ENCODE peak calls at places on chromosome 19, in eight cellular contexts. E is fibroblast of the aortic adventitia, F is gastrocnemius medialis, S is ovary, A is epithelial cell of esophagus, H is dorsolateral prefrontal cortex, U is WTC11, Z is cardiac fibroblast. C is an unnamed sample.

GRCh38 chr19:56712609-56713008 is 41.1 kb upstream of the ZNF835 start:
- DNase-seq in U (no peak), S (peak), E (no peak), F (no peak), H (peak), A (no peak), Z (no peak), C (no peak)

GRCh38 chr19:16290692-16291091 is 33.9 kb upstream of the KLF2 start:
- DNase-seq in F (no peak), H (no peak), U (no peak), E (no peak), S (no peak), A (no peak), Z (peak), C (no peak)

GRCh38 chr19:5799247-5800241 is 5.3 kb upstream of the NRTN start:
- DNase-seq in H (no peak), F (no peak), Z (no peak), S (no peak), A (no peak), E (no peak), U (no peak), C (no peak)

GRCh38 chr19:44810555-44811447 is 1.9 kb downstream of the BCAM start:
- DNase-seq in H (no peak), U (no peak), F (no peak), A (peak), E (no peak), S (no peak), Z (no peak), C (no peak)

GRCh38 chr19:7857727-7858701 is 16.2 kb downstream of the PRR36 start:
- DNase-seq in H (no peak), E (no peak), U (peak), A (no peak), S (no peak), Z (no peak), F (no peak), C (peak)

GRCh38 chr19:38316477-38317067 is 825 bp upstream of the YIF1B start:
- DNase-seq in E (no peak), U (no peak), F (no peak), Z (no peak), A (no peak), H (no peak), S (no peak), C (no peak)

GRCh38 chr19:31220540-31220939 is 128.7 kb downstream of the TSHZ3 start:
- DNase-seq in E (no peak), U (no peak), H (no peak), Z (peak), A (peak), F (no peak), S (no peak), C (no peak)

GRCh38 chr19:9791552-9792181 is 23.1 kb upstream of the ZNF846 start:
- DNase-seq in U (peak), E (peak), F (peak), S (peak), A (peak), H (peak), Z (peak), C (peak)

GRCh38 chr19:53877361-53877766 is 4.6 kb upstream of the PRKCG start:
- DNase-seq in Z (peak), A (no peak), F (no peak), U (no peak), H (no peak), S (no peak), E (peak), C (no peak)

GRCh38 chr19:28289294-28290063 is 923.5 kb downstream of the UQCRFS1 start:
- DNase-seq in H (peak), S (no peak), E (peak), Z (peak), A (no peak), F (no peak), U (no peak), C (no peak)

GRCh38 chr19:34364462-34364829 is 550 bp upstream of the GPI start:
- DNase-seq in Z (no peak), F (no peak), U (no peak), E (no peak), S (no peak), H (no peak), A (no peak), C (no peak)

GRCh38 chr19:55487884-55488687 is at the start of gene SSC5D:
- DNase-seq in Z (peak), U (no peak), F (no peak), A (no peak), E (peak), S (peak), H (no peak), C (no peak)

GRCh38 chr19:55258476-55258827 is 365 bp downstream of the PPP6R1 start:
- DNase-seq in H (no peak), A (peak), U (no peak), E (no peak), Z (no peak), S (no peak), F (no peak), C (peak)

GRCh38 chr19:27971071-27971470 is 1241.9 kb downstream of the UQCRFS1 start:
- DNase-seq in H (no peak), Z (peak), U (peak), F (no peak), A (peak), E (peak), S (no peak), C (no peak)

GRCh38 chr19:38165335-38165734 is 58.7 kb downstream of the DPF1 start:
- DNase-seq in A (no peak), H (no peak), Z (no peak), U (no peak), F (no peak), E (no peak), S (no peak), C (no peak)

GRCh38 chr19:38111898-38112297 is 112.1 kb downstream of the DPF1 start:
- DNase-seq in H (no peak), E (no peak), S (no peak), U (no peak), F (no peak), Z (no peak), A (no peak), C (no peak)

GRCh38 chr19:16566161-16566560 is 6.1 kb downstream of the SLC35E1 start:
- DNase-seq in A (no peak), S (no peak), Z (no peak), U (no peak), E (no peak), F (no peak), H (no peak), C (no peak)

GRCh38 chr19:23817519-23817918 is 58.8 kb upstream of the ZNF681 start:
- DNase-seq in H (peak), E (no peak), F (no peak), Z (peak), A (peak), S (no peak), U (peak), C (no peak)

GRCh38 chr19:49422407-49423277 is 599 bp downstream of the PTH2 start:
- DNase-seq in U (peak), F (no peak), E (peak), S (no peak), Z (peak), A (peak), H (no peak), C (peak)

GRCh38 chr19:49420227-49420626 is 3.0 kb downstream of the PTH2 start:
- DNase-seq in H (no peak), Z (no peak), S (no peak), U (no peak), F (no peak), A (no peak), E (no peak), C (no peak)

GRCh38 chr19:49421039-49421877 is 2.0 kb downstream of the PTH2 start:
- DNase-seq in F (no peak), Z (peak), S (no peak), H (no peak), A (peak), E (peak), U (peak), C (peak)

GRCh38 chr19:49423278-49423984 is at the start of gene PTH2:
- DNase-seq in Z (no peak), A (no peak), E (no peak), U (no peak), H (no peak), S (no peak), F (no peak), C (no peak)

GRCh38 chr19:49421878-49422202 is 1.4 kb downstream of the PTH2 start:
- DNase-seq in Z (no peak), E (no peak), U (no peak), A (no peak), H (no peak), S (no peak), F (no peak), C (no peak)
- TF ChIP-seq CTCF in Z (no peak), E (no peak), U (no peak), A (no peak), H (no peak), S (no peak), F (no peak), C (no peak)

DNA sequence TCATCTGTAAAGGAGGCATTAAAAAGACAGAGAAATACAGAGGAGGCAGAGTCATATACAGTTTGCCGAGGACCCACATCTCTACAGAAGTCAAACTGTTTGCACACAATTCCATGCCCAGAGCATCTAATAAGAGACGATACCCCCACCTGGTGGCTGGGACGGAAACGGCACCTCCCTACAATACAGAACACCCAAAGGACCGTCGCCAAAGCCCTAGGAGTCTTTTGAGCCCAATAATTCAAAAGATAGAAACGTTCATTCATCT is 703 bp upstream of the PLEKHG2 start:
- DNase-seq in U (peak), E (peak), H (peak), F (peak), Z (peak), A (peak), S (peak), C (peak)
- TF ChIP-seq CTCF in U (peak), E (peak), H (peak), F (peak), Z (peak), A (peak), S (peak), C (peak)

DNA sequence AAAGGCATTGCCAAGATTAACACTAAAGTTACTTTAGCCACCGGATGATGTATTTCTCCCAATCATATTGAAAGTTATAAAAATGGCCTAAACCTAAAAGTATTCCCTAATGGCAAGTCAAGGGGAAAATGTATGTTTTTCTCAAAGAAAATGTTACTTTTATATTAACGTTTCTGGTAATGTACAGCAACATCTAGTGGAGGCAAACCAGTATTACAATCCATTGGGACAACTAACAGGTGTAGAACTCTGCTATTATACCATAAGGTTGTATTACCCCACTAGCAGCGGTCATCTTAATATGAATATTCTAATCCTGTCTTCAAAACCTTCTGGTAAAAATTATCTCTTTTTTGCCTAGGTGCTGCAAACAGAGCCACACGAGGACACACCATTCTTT is 69.2 kb downstream of the ZNF100 start:
- DNase-seq in U (no peak), F (no peak), Z (peak), S (no peak), H (no peak), E (peak), A (peak), C (no peak)
- TF ChIP-seq CTCF in U (peak), F (peak), Z (peak), S (peak), H (peak), E (no peak), A (peak), C (peak)

DNA sequence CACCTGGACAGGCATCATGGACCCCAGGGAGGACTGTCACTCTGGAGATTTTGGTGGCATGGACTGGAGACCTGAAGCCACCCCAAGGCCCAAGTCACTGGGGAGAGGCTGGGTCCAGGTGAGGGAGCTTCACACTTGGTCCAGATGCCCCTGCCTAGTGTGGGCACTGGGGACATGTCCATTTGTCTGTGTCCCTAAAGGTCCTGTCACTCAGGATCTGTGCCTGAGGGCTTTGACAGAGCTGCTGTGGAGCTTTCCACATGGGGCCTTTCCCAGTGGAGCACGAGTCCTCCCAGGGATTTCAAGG is 40.5 kb upstream of the CEACAM8 start:
- DNase-seq in Z (no peak), U (no peak), E (no peak), F (no peak), A (no peak), H (no peak), S (no peak), C (no peak)
- TF ChIP-seq CTCF in Z (no peak), U (peak), E (no peak), F (no peak), A (no peak), H (no peak), S (no peak), C (no peak)

GRCh38 chr19:20273376-20273775 is 106.4 kb downstream of the ZNF486 start:
- DNase-seq in A (no peak), S (no peak), Z (no peak), E (no peak), H (no peak), F (no peak), U (no peak), C (no peak)

GRCh38 chr19:20273951-20274578 is 107.1 kb downstream of the ZNF486 start:
- DNase-seq in E (no peak), U (no peak), F (no peak), A (no peak), H (no peak), Z (no peak), S (no peak), C (no peak)

GRCh38 chr19:20279516-20279915 is 112.5 kb downstream of the ZNF486 start:
- DNase-seq in U (no peak), A (no peak), Z (no peak), F (no peak), E (no peak), H (peak), S (no peak), C (no peak)

GRCh38 chr19:20276011-20276738 is 109.2 kb downstream of the ZNF486 start:
- DNase-seq in A (no peak), U (no peak), Z (no peak), E (no peak), H (no peak), F (no peak), S (no peak), C (no peak)

GRCh38 chr19:20278342-20278741 is 111.3 kb downstream of the ZNF486 start:
- DNase-seq in F (no peak), Z (peak), S (peak), H (no peak), E (no peak), A (peak), U (no peak), C (peak)
- TF ChIP-seq CTCF in F (no peak), Z (peak), S (no peak), H (no peak), E (no peak), A (peak), U (peak), C (peak)

DNA sequence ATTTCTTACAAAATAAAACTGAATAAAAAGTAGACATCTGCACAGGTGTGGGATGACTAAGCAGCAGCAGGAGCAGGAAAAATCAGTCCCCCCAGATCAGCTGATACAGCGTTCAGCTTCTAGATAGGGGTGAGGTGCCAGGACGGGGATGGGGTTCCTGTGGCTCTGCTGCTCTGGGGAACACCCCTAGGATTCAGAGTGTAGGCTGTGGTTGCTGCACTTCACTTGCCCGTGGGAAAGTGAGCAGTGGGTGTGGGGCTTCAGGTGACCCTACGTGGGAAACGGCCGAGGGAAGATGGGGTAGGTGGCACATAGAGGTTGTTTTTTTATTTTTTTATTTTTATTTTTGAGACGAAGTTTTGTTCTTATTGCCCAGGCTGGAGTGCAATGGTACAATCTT is 3.2 kb upstream of the CXCL17 start:
- DNase-seq in A (no peak), S (no peak), U (no peak), F (no peak), H (no peak), Z (no peak), E (no peak), C (no peak)
- TF ChIP-seq CTCF in A (no peak), S (no peak), U (no peak), F (no peak), H (no peak), Z (no peak), E (no peak), C (no peak)